ENCODE peak calls at places on chromosomes 2 and 18, in seven cellular contexts. M is CD8-positive, alpha-beta T cell; L is neuronal stem cell; E is WERI-Rb-1; H is heart left ventricle; F is gastrocnemius medialis; Y is Panc1. A is an unnamed sample. For H3K36me3, the result is how much of the 10 kb centered on the place peaks cover.

GRCh38 chr2:237877576-237878307 is 18.3 kb downstream of the RAMP1 start:
- DNase-seq in M (no peak), L (no peak), E (no peak), H (no peak), F (no peak), Y (no peak), A (no peak)

GRCh38 chr18:28522250-28522649 is 345.3 kb upstream of the CDH2 start:
- DNase-seq in M (no peak), L (peak), E (no peak), H (no peak), F (no peak), Y (no peak), A (no peak)

GRCh38 chr2:37997629-37998028 is 72.5 kb downstream of the RMDN2 start:
- DNase-seq in M (no peak), L (no peak), E (no peak), H (no peak), F (no peak), Y (no peak), A (no peak)

GRCh38 chr18:69215151-69215550 is 185.5 kb upstream of the DOK6 start:
- DNase-seq in M (no peak), L (no peak), E (peak), H (no peak), F (no peak), Y (no peak), A (no peak)

GRCh38 chr2:18213986-18214385 is 335.5 kb downstream of the KCNS3 start:
- DNase-seq in M (no peak), L (no peak), E (no peak), H (no peak), F (no peak), Y (no peak), A (no peak)

GRCh38 chr2:27431395-27431794 is 3.0 kb downstream of the NRBP1 start:
- DNase-seq in M (no peak), L (no peak), E (no peak), H (no peak), F (no peak), Y (peak), A (no peak)

GRCh38 chr2:201698588-201699226 is at the start of gene MPP4:
- DNase-seq in M (no peak), L (no peak), E (peak), H (no peak), F (no peak), Y (no peak), A (no peak)

GRCh38 chr2:205629021-205629817 is 53.1 kb upstream of the NRP2 start:
- DNase-seq in M (no peak), L (no peak), E (peak), H (no peak), F (no peak), Y (no peak), A (no peak)

GRCh38 chr2:47031909-47032668 is 116.5 kb upstream of the MCFD2 start:
- DNase-seq in M (no peak), L (no peak), E (no peak), H (no peak), F (no peak), Y (no peak), A (no peak)

GRCh38 chr2:126496493-126496892 is 159.5 kb upstream of the GYPC start:
- DNase-seq in M (no peak), L (no peak), E (no peak), H (no peak), F (no peak), Y (no peak), A (no peak)

GRCh38 chr18:34789768-34790344 is 79.8 kb downstream of the DTNA start:
- DNase-seq in M (no peak), L (no peak), E (no peak), H (no peak), F (no peak), Y (no peak), A (no peak)

GRCh38 chr2:221203846-221204245 is 368.3 kb downstream of the EPHA4 start:
- DNase-seq in M (no peak), L (no peak), E (no peak), H (no peak), F (no peak), Y (no peak), A (no peak)

GRCh38 chr2:55926974-55927373 is 3.4 kb upstream of the EFEMP1 start:
- DNase-seq in M (no peak), L (no peak), E (no peak), H (no peak), F (no peak), Y (no peak), A (no peak)

DNA sequence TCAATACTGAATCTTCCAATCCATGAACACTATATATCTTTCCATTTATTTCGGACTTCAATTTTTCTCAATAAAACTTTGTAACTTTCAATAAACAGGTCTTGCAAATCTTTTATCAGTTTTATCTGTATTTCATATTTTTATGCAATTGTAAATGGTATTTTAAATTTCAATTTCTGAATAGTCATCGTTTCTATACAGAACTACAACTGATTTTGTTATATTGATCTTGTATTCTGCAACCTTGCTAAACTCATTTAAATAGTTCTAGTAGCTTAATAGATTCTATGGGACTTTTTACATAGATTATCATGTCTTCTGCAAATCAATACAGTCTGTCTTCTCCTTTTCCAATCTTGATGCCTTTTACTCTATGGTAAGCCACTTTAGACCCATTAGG is 90.4 kb downstream of the FAM228A start:
- DNase-seq in M (no peak), L (no peak), E (no peak), H (no peak), F (no peak), Y (no peak), A (no peak)
- H3K36me3 ChIP-seq in M (under half), L (under half), E (under half), H (half or more), F (under half), Y (under half), A (half or more)

DNA sequence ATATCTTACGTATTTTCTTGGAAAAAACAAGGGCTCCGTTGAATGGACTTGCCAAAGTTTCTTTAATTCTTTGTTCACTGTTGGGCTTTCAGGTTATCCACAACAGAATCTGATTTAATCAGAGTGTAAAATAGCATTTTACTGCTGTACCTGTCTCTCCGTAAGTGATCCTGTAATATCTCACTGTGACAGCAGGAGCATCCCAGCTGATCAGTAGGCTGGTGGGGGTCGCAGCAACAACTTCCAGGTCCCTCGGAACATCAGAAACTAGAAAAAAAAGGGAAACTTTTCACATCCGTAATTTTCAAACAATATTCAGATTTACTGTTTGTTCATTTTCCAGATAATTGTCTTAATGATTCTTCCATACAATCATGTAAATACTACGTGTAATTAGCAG is 51.2 kb downstream of the FN1 start:
- DNase-seq in M (no peak), L (no peak), E (no peak), H (no peak), F (no peak), Y (no peak), A (no peak)
- H3K36me3 ChIP-seq in M (under half), L (under half), E (under half), H (half or more), F (under half), Y (under half), A (under half)

DNA sequence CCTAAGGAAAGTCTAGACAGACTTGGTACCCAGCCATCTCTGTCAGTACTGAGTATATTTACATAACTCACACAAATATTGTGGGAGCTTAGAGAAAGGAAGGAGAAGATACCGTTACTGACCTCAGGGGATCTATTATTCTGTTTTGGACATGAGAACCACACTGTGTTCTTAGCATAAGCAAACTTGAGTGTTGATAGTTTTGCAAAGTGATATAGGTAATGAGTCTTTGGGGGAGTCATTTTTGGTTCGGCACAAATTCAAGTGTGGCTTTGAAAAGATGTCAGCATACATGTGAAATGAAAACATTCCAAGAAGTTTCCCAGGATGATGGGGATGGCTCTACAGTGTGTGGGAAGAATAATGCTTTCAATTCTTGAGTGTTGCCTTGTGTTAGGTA is 24.1 kb downstream of the SMARCAL1 start:
- DNase-seq in M (no peak), L (no peak), E (no peak), H (no peak), F (no peak), Y (no peak), A (no peak)
- H3K36me3 ChIP-seq in M (half or more), L (under half), E (under half), H (half or more), F (under half), Y (under half), A (half or more)

GRCh38 chr2:159206736-159207380 is 79.6 kb downstream of the WDSUB1 start:
- DNase-seq in M (no peak), L (no peak), E (no peak), H (no peak), F (no peak), Y (no peak), A (no peak)
- H3K36me3 ChIP-seq in M (under half), L (under half), E (under half), H (under half), F (under half), Y (under half), A (under half)

DNA sequence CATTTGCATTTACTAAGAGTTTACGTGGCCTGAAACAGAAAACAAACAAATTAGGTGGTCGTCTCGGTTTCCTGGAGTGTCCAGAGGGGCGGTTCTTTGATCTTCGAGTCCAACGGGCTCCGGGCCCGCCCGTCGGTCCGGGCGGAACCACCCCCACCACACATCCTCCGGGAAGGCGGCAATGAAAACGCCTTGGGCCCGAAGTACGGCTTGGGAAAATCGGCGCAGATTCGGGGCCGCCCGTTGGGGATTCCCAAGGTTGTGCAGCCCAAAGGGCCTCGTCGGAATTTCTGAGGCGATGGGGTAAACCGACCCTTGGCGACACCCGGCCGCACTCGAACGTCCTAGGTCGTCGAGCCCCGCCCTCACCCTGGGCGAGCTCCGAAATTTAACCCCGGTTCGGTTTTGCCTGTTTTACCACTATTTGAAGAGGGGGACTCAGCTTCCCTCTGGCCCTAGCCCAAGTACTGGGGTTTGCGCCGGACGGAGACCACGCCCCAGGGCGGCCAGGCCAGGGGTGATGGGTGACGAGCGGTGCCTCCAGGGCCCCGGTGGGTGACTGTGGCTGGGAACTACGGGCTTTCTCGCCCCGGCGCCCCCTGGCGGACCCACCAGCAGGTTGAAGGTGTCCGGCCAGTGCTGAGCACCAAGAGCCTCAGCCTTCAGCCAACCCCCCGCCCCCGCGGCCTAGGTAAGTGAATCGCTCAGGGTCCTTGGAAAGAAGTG is 1.9 kb upstream of the CFAP53 start:
- DNase-seq in M (peak), L (peak), E (peak), H (peak), F (peak), Y (no peak), A (peak)
- H3K36me3 ChIP-seq in M (under half), L (under half), E (half or more), H (under half), F (under half), Y (under half), A (under half)